ENCODE peak calls at places on chromosomes 13 and 19, in four cellular contexts. W, F, K and D are unnamed samples. For H3K4me1, the result is how much of the 10 kb centered on the place peaks cover.

GRCh38 chr13:93951153-93951552 is 528.3 kb downstream of the DCT start:
- DNase-seq in K (no peak), F (peak), W (no peak), D (no peak)

GRCh38 chr13:111123221-111123620 is 8.1 kb downstream of the ARHGEF7 start:
- DNase-seq in F (no peak), W (peak), K (no peak), D (no peak)

GRCh38 chr13:76828316-76828741 is 57.9 kb downstream of the KCTD12 start:
- DNase-seq in K (no peak), W (no peak), F (peak), D (no peak)

GRCh38 chr13:73715114-73715909 is 418.9 kb downstream of the KLF12 start:
- DNase-seq in W (no peak), F (no peak), K (no peak), D (no peak)

GRCh38 chr19:33445752-33446070 is 72.2 kb downstream of the CEBPG start:
- DNase-seq in F (no peak), K (peak), W (no peak), D (peak)

GRCh38 chr13:40983725-40984669 is 35.1 kb downstream of the ELF1 start:
- DNase-seq in W (no peak), F (no peak), K (no peak), D (no peak)

GRCh38 chr13:20351279-20352022 is 119.3 kb upstream of the GJB6 start:
- DNase-seq in W (no peak), K (no peak), F (peak), D (no peak)

GRCh38 chr19:33325920-33326319 is 23.6 kb upstream of the CEBPA start:
- DNase-seq in F (no peak), W (no peak), K (peak), D (peak)

GRCh38 chr19:29576761-29577661 is 29.1 kb upstream of the POP4 start:
- DNase-seq in K (no peak), F (peak), W (no peak), D (no peak)

GRCh38 chr13:97076898-97077297 is 82.6 kb upstream of the OXGR1 start:
- DNase-seq in W (no peak), K (no peak), F (no peak), D (no peak)

GRCh38 chr13:67023088-67023893 is 206.8 kb downstream of the PCDH9 start:
- DNase-seq in W (no peak), F (peak), K (no peak), D (no peak)

GRCh38 chr13:110869805-110870706 is 44.8 kb downstream of the ANKRD10 start:
- DNase-seq in F (peak), W (peak), K (peak), D (no peak)

GRCh38 chr13:112131081-112131739 is 64.3 kb downstream of the SOX1 start:
- DNase-seq in K (no peak), F (no peak), W (no peak), D (no peak)

GRCh38 chr13:99064624-99065249 is 86.9 kb upstream of the DOCK9 start:
- DNase-seq in F (no peak), K (no peak), W (no peak), D (no peak)

GRCh38 chr13:99061411-99061810 is 83.5 kb upstream of the DOCK9 start:
- DNase-seq in F (no peak), K (no peak), W (no peak), D (no peak)

GRCh38 chr13:99063952-99064351 is 86.1 kb upstream of the DOCK9 start:
- DNase-seq in F (peak), K (no peak), W (no peak), D (no peak)

GRCh38 chr13:99063178-99063577 is 85.3 kb upstream of the DOCK9 start:
- DNase-seq in F (no peak), K (no peak), W (no peak), D (no peak)

DNA sequence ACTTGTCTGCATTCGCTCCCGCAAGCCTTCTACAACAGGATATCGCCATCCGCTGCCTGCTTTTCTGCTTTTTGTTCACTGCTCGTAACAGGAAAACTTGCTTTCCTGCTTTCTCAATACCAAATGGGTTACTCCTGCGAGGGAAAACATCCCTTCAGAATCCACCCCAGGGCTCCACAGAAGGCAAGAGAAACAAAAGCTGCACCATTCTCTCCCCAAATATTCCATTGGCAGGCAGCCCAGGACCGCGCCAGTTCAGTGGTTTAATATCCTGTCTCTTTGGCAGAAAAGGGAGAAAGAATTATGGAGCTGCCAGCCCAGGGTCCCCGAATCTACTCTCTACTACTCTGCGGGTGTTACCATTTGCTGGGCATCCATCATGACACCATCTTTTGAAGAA is 84.7 kb upstream of the DOCK9 start:
- DNase-seq in K (peak), W (no peak), F (peak), D (no peak)
- H3K4me1 ChIP-seq in K (under half), W (under half), F (under half), D (under half)

GRCh38 chr13:25268561-25268960 is 18.7 kb downstream of the MTMR6 start:
- DNase-seq in W (peak), F (no peak), K (no peak), D (no peak)

GRCh38 chr13:25262261-25262660 is 25.0 kb downstream of the MTMR6 start:
- DNase-seq in K (no peak), F (no peak), W (no peak), D (no peak)

GRCh38 chr13:25267715-25268114 is 19.6 kb downstream of the MTMR6 start:
- DNase-seq in K (no peak), F (peak), W (no peak), D (no peak)
- TF ChIP-seq CTCF in K (no peak), F (peak), W (peak), D (peak)

GRCh38 chr19:34675919-34676318 is 1.0 kb downstream of the SCGB2B2 start:
- DNase-seq in W (no peak), K (no peak), F (no peak), D (no peak)

GRCh38 chr19:34678421-34678820 is 943 bp downstream of the ZNF302 start:
- DNase-seq in W (no peak), K (no peak), F (no peak), D (no peak)

GRCh38 chr19:34678085-34678412 is 571 bp downstream of the ZNF302 start:
- DNase-seq in F (no peak), W (no peak), K (no peak), D (no peak)

GRCh38 chr19:34676697-34677385 is at the start of gene SCGB2B2:
- DNase-seq in F (no peak), K (no peak), W (no peak), D (no peak)

DNA sequence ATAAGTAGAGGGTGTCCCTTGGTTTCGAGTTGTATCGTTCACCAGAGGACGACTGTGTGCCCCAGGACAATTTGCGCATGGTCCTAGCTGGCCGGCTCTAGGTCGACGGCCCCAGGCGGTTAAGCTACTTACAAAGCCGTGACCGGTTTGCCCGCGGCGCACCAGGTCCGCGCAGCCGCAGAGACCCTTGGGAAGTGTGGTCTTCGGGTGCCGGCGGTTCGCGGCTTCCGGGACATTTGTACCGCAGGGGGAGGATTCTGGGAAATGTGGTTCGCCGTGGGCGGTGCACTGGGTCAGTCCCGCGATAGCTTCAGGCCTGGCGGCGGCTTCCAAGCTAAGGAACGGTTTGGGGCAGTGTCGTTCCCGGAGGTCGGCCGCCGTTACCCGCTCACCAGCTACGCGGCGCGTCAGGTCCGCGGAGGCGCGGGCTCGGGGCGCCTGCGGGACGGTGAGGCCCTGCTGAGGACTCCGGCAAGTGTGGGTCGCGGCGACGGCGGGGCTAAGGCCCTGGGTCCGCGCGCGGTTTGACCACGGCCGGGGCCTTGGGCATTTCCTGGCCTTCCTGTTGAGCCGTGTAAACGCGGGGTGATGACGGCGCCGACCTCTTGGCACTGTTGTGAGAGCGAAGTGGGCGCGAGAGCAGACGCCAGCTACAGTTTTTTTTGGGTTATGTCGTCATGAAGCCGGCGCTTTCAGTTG is at the start of gene ZNF302:
- DNase-seq in W (peak), F (peak), K (peak), D (peak)
- TF ChIP-seq POLR2A in W (peak), F (peak), K (peak), D (peak)

GRCh38 chr19:10233946-10234345 is 2.8 kb upstream of the S1PR2 start:
- DNase-seq in K (no peak), F (no peak), W (no peak), D (no peak)
- H3K4me1 ChIP-seq in K (under half), F (under half), W (under half), D (under half)

GRCh38 chr19:53883741-53884140 is 1.7 kb downstream of the PRKCG start:
- DNase-seq in W (no peak), F (no peak), K (no peak), D (no peak)

GRCh38 chr19:53883231-53883661 is 1.2 kb downstream of the PRKCG start:
- DNase-seq in K (no peak), W (peak), F (no peak), D (no peak)

GRCh38 chr19:53882391-53883050 is 524 bp downstream of the PRKCG start:
- DNase-seq in K (no peak), W (no peak), F (no peak), D (no peak)

GRCh38 chr19:53880716-53881481 is 1.1 kb upstream of the PRKCG start:
- DNase-seq in K (no peak), F (no peak), W (no peak), D (no peak)

GRCh38 chr19:53881482-53882390 is at the start of gene PRKCG:
- DNase-seq in K (no peak), W (peak), F (no peak), D (peak)
- TF ChIP-seq CTCF in K (peak), W (peak), F (peak), D (peak)